ENCODE peak calls at places on chromosomes 11 and 22, in four cellular contexts. F is IMR-90, G is endothelial cell of umbilical vein, O is K562. L is an unnamed sample.

GRCh38 chr11:13826505-13827278 is 135.8 kb upstream of the SPON1 start:
- DNase-seq in O (peak; percentile 67), G (no peak), F (no peak), L (no peak)

GRCh38 chr11:62324738-62325556 is 12.3 kb upstream of the ASRGL1 start:
- DNase-seq in G (peak; percentile 45), F (peak; percentile 18), O (peak; percentile 85), L (no peak)

GRCh38 chr11:35035894-35036408 is 103.0 kb upstream of the CD44 start:
- DNase-seq in F (peak; percentile 94), O (peak; percentile 23), G (peak; percentile 88), L (peak; percentile 85)

GRCh38 chr11:131796541-131796940 is 426.1 kb downstream of the NTM start:
- DNase-seq in O (no peak), F (no peak), G (no peak), L (no peak)

GRCh38 chr11:119081682-119082081 is 3.0 kb upstream of the HMBS start:
- DNase-seq in G (no peak), F (no peak), O (no peak), L (no peak)

GRCh38 chr11:15692739-15693138 is 578.0 kb downstream of the INSC start:
- DNase-seq in F (peak; percentile 65), G (no peak), O (peak; percentile 8), L (no peak)

GRCh38 chr22:50718352-50718709 is 19.7 kb upstream of the ACR start:
- DNase-seq in O (no peak), G (no peak), F (no peak), L (no peak)

GRCh38 chr11:33021937-33022336 is 6.3 kb downstream of the DEPDC7 start:
- DNase-seq in G (no peak), F (no peak), O (no peak), L (no peak)

GRCh38 chr22:47308886-47309285 is 546.4 kb downstream of the TBC1D22A start:
- DNase-seq in G (no peak), F (no peak), O (no peak), L (no peak)

GRCh38 chr11:134022748-134023147 is 46.1 kb upstream of the JAM3 start:
- DNase-seq in G (no peak), O (no peak), F (no peak), L (no peak)

GRCh38 chr11:126716456-126717083 is 284.0 kb downstream of the KIRREL3 start:
- DNase-seq in F (peak; percentile 43), O (peak; percentile 56), G (no peak), L (no peak)

GRCh38 chr11:122175316-122175715 is 59.3 kb upstream of the BLID start:
- DNase-seq in O (no peak), G (peak; percentile 23), F (no peak), L (no peak)

GRCh38 chr11:101441747-101442146 is 142.1 kb downstream of the TRPC6 start:
- DNase-seq in F (no peak), O (no peak), G (no peak), L (no peak)
- TF ChIP-seq FOS in F (no peak), O (no peak), G (no peak), L (no peak)

DNA sequence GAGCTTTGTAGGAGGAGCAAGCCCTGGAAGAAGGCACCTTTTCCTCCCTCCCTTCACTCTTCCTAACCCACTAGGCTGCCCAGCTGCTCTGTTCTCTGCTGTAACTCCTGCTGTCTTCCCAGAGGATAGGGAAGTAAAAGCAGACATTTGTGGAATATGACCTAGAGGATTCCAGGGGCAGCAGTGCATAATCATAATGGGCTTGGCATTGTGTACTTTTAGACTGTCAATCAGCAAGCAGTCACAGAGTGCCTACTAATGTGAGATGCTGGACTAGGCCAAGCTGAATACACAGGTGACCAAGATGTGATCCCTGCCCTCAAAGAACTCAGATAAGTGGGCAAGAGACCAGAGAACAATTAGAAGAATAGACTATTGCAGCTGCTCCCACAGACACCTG is 133.0 kb downstream of the NAV2 start:
- DNase-seq in O (no peak), G (no peak), F (no peak), L (no peak)
- TF ChIP-seq FOS in O (no peak), G (no peak), F (no peak), L (no peak)

DNA sequence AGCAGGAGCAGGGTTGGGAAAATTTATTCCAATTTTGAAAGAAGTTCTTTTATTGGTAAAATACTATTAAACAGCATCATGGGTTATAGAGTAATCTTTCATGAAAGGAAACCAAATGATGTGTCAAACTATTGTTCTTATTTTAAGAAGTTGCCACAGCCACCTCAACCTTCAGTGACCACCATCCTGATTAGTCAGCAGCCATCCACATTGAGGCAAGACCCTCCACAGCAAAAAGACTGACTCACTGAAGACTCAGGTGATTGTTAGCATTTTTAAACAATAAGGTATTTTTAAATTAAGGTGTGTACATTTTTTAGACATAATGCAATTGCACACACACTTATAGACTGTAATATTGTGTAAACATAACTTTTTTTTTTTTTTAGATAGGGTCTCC is 3.7 kb upstream of the HEPHL1 start:
- DNase-seq in O (no peak), F (peak; percentile 29), G (no peak), L (no peak)
- TF ChIP-seq FOS in O (no peak), F (no peak), G (peak; percentile 30), L (no peak)

GRCh38 chr11:117614695-117615094 is 182.3 kb downstream of the DSCAML1 start:
- DNase-seq in G (no peak), O (no peak), F (no peak), L (no peak)
- TF ChIP-seq FOS in G (no peak), O (no peak), F (no peak), L (no peak)

GRCh38 chr11:47056261-47056915 is 119.8 kb downstream of the CSTPP1 start:
- DNase-seq in O (peak; percentile 84), G (peak; percentile 54), F (peak; percentile 94), L (no peak)

GRCh38 chr11:47062736-47063135 is 113.9 kb downstream of the ARFGAP2 start:
- DNase-seq in O (no peak), F (no peak), G (no peak), L (no peak)

GRCh38 chr11:47061429-47062178 is 115.1 kb downstream of the ARFGAP2 start:
- DNase-seq in G (no peak), F (no peak), O (no peak), L (no peak)

GRCh38 chr11:47057374-47057773 is 119.3 kb downstream of the ARFGAP2 start:
- DNase-seq in F (no peak), O (no peak), G (no peak), L (no peak)

GRCh38 chr11:47060807-47061206 is 115.9 kb downstream of the ARFGAP2 start:
- DNase-seq in G (no peak), O (peak; percentile 50), F (peak; percentile 48), L (no peak)
- TF ChIP-seq FOS in G (no peak), O (no peak), F (no peak), L (no peak)

GRCh38 chr22:44287121-44287693 is 25.5 kb downstream of the SHISAL1 start:
- DNase-seq in O (no peak), G (no peak), F (no peak), L (no peak)
- TF ChIP-seq FOS in O (no peak), G (no peak), F (no peak), L (no peak)

DNA sequence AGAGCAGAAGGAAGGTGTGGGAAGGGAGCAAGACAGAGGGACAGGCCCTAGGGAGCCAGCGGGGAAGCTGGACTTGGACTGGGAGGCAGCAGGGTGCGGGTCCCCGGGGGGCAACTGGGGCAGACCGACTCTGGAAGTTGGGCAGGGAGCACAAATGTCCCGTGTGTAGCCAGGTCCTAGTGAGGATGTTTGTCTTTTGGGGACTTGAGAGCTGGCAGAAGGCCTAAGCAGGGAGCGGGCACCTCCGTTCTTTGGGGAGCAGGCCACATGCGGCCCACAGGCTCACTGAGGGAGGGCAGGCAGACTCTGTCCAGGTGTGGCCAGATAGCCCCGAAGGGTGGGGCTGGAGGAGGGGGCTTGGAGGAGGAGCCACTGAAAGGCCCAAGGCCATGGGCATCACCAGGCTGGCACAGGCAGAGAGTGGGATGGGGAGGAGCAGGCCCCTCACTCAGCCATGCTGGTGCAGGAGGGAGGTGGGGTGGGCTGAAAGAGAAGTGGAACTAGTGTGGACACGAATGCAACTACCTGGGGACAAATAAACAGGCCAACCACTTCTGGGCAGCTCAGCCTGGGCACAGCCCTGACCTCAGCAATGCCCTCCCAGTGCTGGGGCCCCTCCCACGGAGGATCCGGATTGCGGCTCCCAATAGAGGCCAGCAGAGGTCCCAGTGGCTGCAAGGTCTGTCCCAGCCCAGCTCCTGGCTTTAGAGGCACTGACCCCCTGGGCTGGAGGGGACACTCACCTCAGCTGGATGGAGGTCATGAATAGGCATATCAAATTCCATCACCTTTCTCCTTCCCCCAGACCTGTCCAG is 1.3 kb upstream of the SCARF2 start:
- DNase-seq in O (peak; percentile 59), F (no peak), G (no peak), L (no peak)
- TF ChIP-seq FOS in O (no peak), F (no peak), G (no peak), L (no peak)

DNA sequence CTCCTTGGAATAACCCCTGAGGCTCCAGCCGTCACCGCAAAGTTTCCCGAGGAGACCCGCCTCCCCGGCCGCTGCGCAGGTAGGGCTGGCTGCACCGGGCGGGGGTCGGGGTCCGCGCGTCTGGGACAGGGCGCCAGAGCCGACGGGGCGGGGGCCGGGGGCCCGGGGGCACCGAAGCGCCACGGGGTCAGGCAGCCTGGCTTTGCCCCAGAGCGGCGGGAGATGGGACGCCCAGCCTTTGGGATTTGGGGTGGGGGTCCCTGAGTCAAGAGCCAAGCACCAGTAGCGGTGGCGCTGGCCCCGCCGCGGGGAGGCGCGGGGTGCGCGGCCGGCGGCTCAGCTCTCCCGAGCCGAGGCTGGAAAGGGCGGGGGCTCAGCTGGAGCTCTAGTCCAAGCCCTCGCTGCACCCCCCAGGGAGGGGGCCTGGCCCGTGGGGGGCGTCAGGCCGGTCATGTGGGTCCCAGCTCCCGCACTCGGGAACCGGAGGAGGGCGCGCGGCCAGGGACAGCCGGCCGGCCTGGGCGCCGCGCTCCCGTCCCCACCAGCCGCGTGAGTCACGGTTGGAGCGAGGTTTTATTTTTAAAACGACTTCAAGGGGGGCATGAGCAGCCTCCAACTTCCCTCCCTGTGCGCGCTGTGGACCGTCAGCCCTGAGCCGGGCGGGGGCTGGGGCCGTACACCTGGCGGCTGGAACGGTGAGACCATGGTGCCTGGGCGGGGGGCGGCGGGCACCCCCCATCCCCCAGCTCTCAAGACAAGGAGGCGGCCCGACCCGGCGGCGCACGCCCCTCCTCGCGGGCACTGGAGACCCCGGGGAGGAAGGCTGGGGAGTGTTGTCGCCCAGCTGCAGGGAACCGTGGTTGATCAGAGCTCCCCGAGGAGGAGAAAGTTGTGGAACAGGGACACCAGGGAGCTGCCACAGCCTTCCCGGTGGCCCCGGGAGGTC is 623 bp downstream of the FLRT1 start:
- DNase-seq in F (peak; percentile 35), G (no peak), O (peak; percentile 40), L (no peak)
- TF ChIP-seq FOS in F (no peak), G (no peak), O (no peak), L (no peak)

L was measured in GM12878.